ENCODE peak calls at places on chromosomes 7 and 10, in four cellular contexts. G, B, I and W are unnamed samples.

GRCh38 chr7:13991791-13992620 is 2.5 kb upstream of the ETV1 start:
- DNase-seq in B (no peak), I (no peak), G (no peak), W (no peak)

GRCh38 chr10:18557960-18558359 is 93.4 kb downstream of the NSUN6 start:
- DNase-seq in B (no peak), I (no peak), G (no peak), W (no peak)

GRCh38 chr7:3953133-3953532 is 652.1 kb downstream of the SDK1 start:
- DNase-seq in G (no peak), I (no peak), B (no peak), W (no peak)

GRCh38 chr7:134364619-134365037 is 47.9 kb upstream of the SLC35B4 start:
- DNase-seq in G (peak), B (peak), I (no peak), W (no peak)

GRCh38 chr10:130371686-130372085 is 235.5 kb downstream of the GLRX3 start:
- DNase-seq in I (no peak), G (no peak), B (no peak), W (no peak)

GRCh38 chr10:89029785-89030437 is 39.3 kb downstream of the FAS start:
- DNase-seq in I (peak), G (peak), B (peak), W (no peak)

GRCh38 chr7:45878457-45879144 is 5.7 kb upstream of the CCDC201 start:
- DNase-seq in I (no peak), G (no peak), B (no peak), W (no peak)

GRCh38 chr7:100983451-100984187 is 14.3 kb downstream of the MUC12 start:
- DNase-seq in I (no peak), B (peak), G (peak), W (no peak)

GRCh38 chr7:57328963-57329362 is 121.0 kb upstream of the ZNF716 start:
- DNase-seq in B (no peak), I (no peak), G (no peak), W (no peak)

GRCh38 chr7:2699289-2699620 is 11.3 kb downstream of the AMZ1 start:
- DNase-seq in B (no peak), G (no peak), I (no peak), W (no peak)

GRCh38 chr10:4181075-4181474 is 396.1 kb upstream of the KLF6 start:
- DNase-seq in G (no peak), I (no peak), B (no peak), W (no peak)

GRCh38 chr10:79066460-79067240 is 2.1 kb upstream of the ZMIZ1 start:
- DNase-seq in I (peak), G (peak), B (no peak), W (no peak)

GRCh38 chr10:102596506-102596971 is 47.7 kb upstream of the TRIM8 start:
- DNase-seq in B (no peak), I (no peak), G (peak), W (no peak)

GRCh38 chr10:6077071-6077675 is 11.7 kb upstream of the RBM17 start:
- DNase-seq in B (no peak), I (no peak), G (no peak), W (no peak)

GRCh38 chr10:2137549-2138174 is 400.3 kb upstream of the ADARB2 start:
- DNase-seq in I (no peak), B (no peak), G (peak), W (no peak)

GRCh38 chr7:43076189-43076605 is 36.2 kb upstream of the HECW1 start:
- DNase-seq in B (no peak), I (no peak), G (no peak), W (no peak)

GRCh38 chr7:36775673-36776072 is 51.4 kb upstream of the AOAH start:
- DNase-seq in G (no peak), B (no peak), I (no peak), W (no peak)

GRCh38 chr10:36465604-36466379 is 659.6 kb upstream of the ANKRD30A start:
- DNase-seq in G (no peak), I (no peak), B (no peak), W (no peak)

GRCh38 chr10:58976254-58976653 is 200.2 kb upstream of the PHYHIPL start:
- DNase-seq in B (no peak), I (no peak), G (no peak), W (no peak)

GRCh38 chr7:35418716-35419425 is 165.0 kb upstream of the TBX20 start:
- DNase-seq in G (no peak), I (peak), B (no peak), W (no peak)

GRCh38 chr7:21722371-21722770 is 179.5 kb downstream of the DNAH11 start:
- DNase-seq in G (no peak), B (no peak), I (no peak), W (no peak)
- TF ChIP-seq CTCF in G (no peak), B (no peak), I (no peak), W (peak)

GRCh38 chr10:110872145-110872983 is 636 bp downstream of the PDCD4 start:
- DNase-seq in I (peak), G (peak), B (peak), W (peak)
- TF ChIP-seq CTCF in I (no peak), G (peak), B (peak), W (peak)

DNA sequence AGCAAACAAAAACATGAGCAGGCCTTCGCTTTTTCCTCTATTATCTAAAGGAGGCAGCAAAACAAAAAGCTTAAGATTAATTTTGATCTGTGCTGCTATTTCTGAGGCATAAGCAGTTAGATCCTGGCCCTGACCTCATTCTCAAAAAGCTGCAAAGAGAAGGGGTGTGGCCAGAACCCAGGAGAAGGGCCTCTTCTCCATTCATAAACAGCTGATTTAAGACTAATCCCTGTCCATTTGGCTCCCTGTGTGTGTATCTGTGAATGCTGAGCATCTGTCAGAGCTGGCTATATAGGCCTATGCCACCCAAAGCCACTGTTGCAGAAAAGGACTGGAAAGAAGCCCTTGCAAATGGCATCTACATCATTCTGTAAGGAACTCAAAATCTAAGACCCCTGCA is 384.6 kb downstream of the KCNMA1 start:
- DNase-seq in G (no peak), B (no peak), I (no peak), W (no peak)
- TF ChIP-seq CTCF in G (no peak), B (no peak), I (no peak), W (no peak)

DNA sequence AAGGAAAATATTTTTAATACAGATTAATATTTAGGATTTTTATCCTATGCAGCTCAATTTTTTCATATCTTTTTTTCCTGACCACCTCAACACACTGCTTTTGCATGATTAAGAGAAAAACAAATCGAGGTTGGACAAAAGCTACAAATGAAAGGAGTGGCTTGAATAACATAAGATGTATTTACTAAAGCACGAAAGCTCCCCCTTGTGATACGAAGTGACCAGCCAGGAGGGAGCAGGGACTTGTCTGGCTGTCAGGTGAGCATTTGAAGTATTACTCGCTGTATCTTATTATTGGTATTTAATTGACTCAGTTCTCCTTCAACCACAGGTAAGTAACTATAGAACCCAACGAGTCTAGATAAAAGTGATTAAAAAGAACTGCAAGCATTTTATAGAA is 265.2 kb upstream of the PHF14 start:
- DNase-seq in B (no peak), G (peak), I (no peak), W (no peak)
- TF ChIP-seq CTCF in B (no peak), G (peak), I (no peak), W (peak)

GRCh38 chr10:33487014-33487776 is 152.7 kb upstream of the NRP1 start:
- DNase-seq in B (no peak), I (no peak), G (no peak), W (no peak)
- TF ChIP-seq CTCF in B (peak), I (no peak), G (no peak), W (no peak)

GRCh38 chr7:30353532-30353931 is 69.1 kb downstream of the ZNRF2 start:
- DNase-seq in G (no peak), I (no peak), B (no peak), W (no peak)

GRCh38 chr7:30351274-30351673 is 66.9 kb downstream of the ZNRF2 start:
- DNase-seq in B (no peak), I (no peak), G (no peak), W (no peak)

GRCh38 chr7:30353932-30354607 is 69.7 kb downstream of the ZNRF2 start:
- DNase-seq in G (no peak), B (no peak), I (no peak), W (no peak)

GRCh38 chr7:30351724-30352123 is 67.3 kb downstream of the ZNRF2 start:
- DNase-seq in B (no peak), I (no peak), G (no peak), W (no peak)

DNA sequence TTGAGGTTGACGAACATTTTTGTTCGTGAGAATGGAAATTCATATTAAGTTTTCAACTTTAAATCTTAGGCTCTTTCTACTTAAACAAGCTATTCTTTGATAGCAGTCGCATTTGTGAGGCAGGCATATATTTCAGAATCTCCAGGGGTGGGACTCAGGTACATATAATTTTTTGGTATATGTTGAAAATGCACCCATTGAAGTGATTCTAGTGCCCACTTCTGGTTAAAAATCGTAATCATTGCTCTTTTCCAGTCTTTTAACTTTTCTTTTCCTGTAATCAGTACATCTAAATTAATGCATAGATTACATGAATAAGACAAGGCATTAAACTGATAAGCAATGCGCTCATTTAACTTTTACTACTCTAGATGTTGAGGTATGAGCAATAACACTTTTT is 67.8 kb downstream of the ZNRF2 start:
- DNase-seq in B (no peak), G (no peak), I (no peak), W (no peak)
- TF ChIP-seq CTCF in B (no peak), G (no peak), I (no peak), W (no peak)